ENCODE peak calls at places on chromosomes 7 and 10, in nine cellular contexts. One of them, this sample, is unnamed.
A peak's percentile ranks its signal among the peaks of the same experiment; 100 is the strongest.

GRCh38 chr10:62895058-62895457 is 78.9 kb upstream of the EGR2 start:
- DNase-seq in choroid plexus epithelial cell: peak; percentile 14
- DNase-seq in astrocyte: no peak
- DNase-seq in BJ: peak; percentile 26
- DNase-seq in astrocyte of the spinal cord: no peak
- DNase-seq in AG04450: no peak
- DNase-seq in fibroblast of the aortic adventitia: peak; percentile 86
- DNase-seq in endodermal cell: no peak
- DNase-seq in fibroblast of pulmonary artery: peak; percentile 95
- DNase-seq in this sample: peak; percentile 30

GRCh38 chr10:43569681-43570080 is 4.7 kb downstream of the ZNF239 start:
- DNase-seq in choroid plexus epithelial cell: no peak
- DNase-seq in astrocyte: no peak
- DNase-seq in BJ: no peak
- DNase-seq in astrocyte of the spinal cord: no peak
- DNase-seq in AG04450: no peak
- DNase-seq in fibroblast of the aortic adventitia: no peak
- DNase-seq in endodermal cell: no peak
- DNase-seq in fibroblast of pulmonary artery: no peak
- DNase-seq in this sample: no peak

GRCh38 chr10:122126763-122127659 is 138.0 kb downstream of the TACC2 start:
- DNase-seq in choroid plexus epithelial cell: peak; percentile 92
- DNase-seq in astrocyte: peak; percentile 96
- DNase-seq in BJ: peak; percentile 71
- DNase-seq in astrocyte of the spinal cord: peak; percentile 94
- DNase-seq in AG04450: peak; percentile 89
- DNase-seq in fibroblast of the aortic adventitia: peak; percentile 92
- DNase-seq in endodermal cell: peak; percentile 74
- DNase-seq in fibroblast of pulmonary artery: peak; percentile 90
- DNase-seq in this sample: peak; percentile 95

GRCh38 chr7:106778656-106779250 is 86.3 kb upstream of the PIK3CG start:
- DNase-seq in choroid plexus epithelial cell: peak; percentile 12
- DNase-seq in astrocyte: peak; percentile 30
- DNase-seq in BJ: no peak
- DNase-seq in astrocyte of the spinal cord: no peak
- DNase-seq in AG04450: no peak
- DNase-seq in fibroblast of the aortic adventitia: no peak
- DNase-seq in endodermal cell: no peak
- DNase-seq in fibroblast of pulmonary artery: no peak
- DNase-seq in this sample: peak; percentile 52

GRCh38 chr7:153858335-153858734 is 193.9 kb upstream of the DPP6 start:
- DNase-seq in choroid plexus epithelial cell: no peak
- DNase-seq in astrocyte: peak; percentile 43
- DNase-seq in BJ: no peak
- DNase-seq in astrocyte of the spinal cord: peak; percentile 50
- DNase-seq in AG04450: no peak
- DNase-seq in fibroblast of the aortic adventitia: no peak
- DNase-seq in endodermal cell: no peak
- DNase-seq in fibroblast of pulmonary artery: no peak
- DNase-seq in this sample: no peak

GRCh38 chr7:53094827-53095226 is 59.4 kb downstream of the POM121L12 start:
- DNase-seq in choroid plexus epithelial cell: no peak
- DNase-seq in astrocyte: no peak
- DNase-seq in BJ: no peak
- DNase-seq in astrocyte of the spinal cord: no peak
- DNase-seq in AG04450: no peak
- DNase-seq in fibroblast of the aortic adventitia: peak; percentile 0
- DNase-seq in endodermal cell: no peak
- DNase-seq in fibroblast of pulmonary artery: peak; percentile 8
- DNase-seq in this sample: no peak

GRCh38 chr10:122164815-122165491 is 106.1 kb upstream of the BTBD16 start:
- DNase-seq in choroid plexus epithelial cell: no peak
- DNase-seq in astrocyte: no peak
- DNase-seq in BJ: no peak
- DNase-seq in astrocyte of the spinal cord: no peak
- DNase-seq in AG04450: no peak
- DNase-seq in fibroblast of the aortic adventitia: no peak
- DNase-seq in endodermal cell: peak; percentile 62
- DNase-seq in fibroblast of pulmonary artery: no peak
- DNase-seq in this sample: no peak

GRCh38 chr10:106913294-106913693 is 251.2 kb downstream of the SORCS1 start:
- DNase-seq in choroid plexus epithelial cell: no peak
- DNase-seq in astrocyte: no peak
- DNase-seq in BJ: no peak
- DNase-seq in astrocyte of the spinal cord: no peak
- DNase-seq in AG04450: no peak
- DNase-seq in fibroblast of the aortic adventitia: no peak
- DNase-seq in endodermal cell: no peak
- DNase-seq in fibroblast of pulmonary artery: no peak
- DNase-seq in this sample: no peak

GRCh38 chr7:91789558-91789957 is 90.9 kb downstream of the MTERF1 start:
- DNase-seq in choroid plexus epithelial cell: no peak
- DNase-seq in astrocyte: no peak
- DNase-seq in BJ: no peak
- DNase-seq in astrocyte of the spinal cord: no peak
- DNase-seq in AG04450: no peak
- DNase-seq in fibroblast of the aortic adventitia: no peak
- DNase-seq in endodermal cell: no peak
- DNase-seq in fibroblast of pulmonary artery: no peak
- DNase-seq in this sample: no peak

GRCh38 chr10:78205457-78205856 is 171.8 kb downstream of the RPS24 start:
- DNase-seq in choroid plexus epithelial cell: no peak
- DNase-seq in astrocyte: no peak
- DNase-seq in BJ: no peak
- DNase-seq in astrocyte of the spinal cord: no peak
- DNase-seq in AG04450: no peak
- DNase-seq in fibroblast of the aortic adventitia: no peak
- DNase-seq in endodermal cell: no peak
- DNase-seq in fibroblast of pulmonary artery: no peak
- DNase-seq in this sample: no peak

GRCh38 chr10:78209987-78210386 is 176.3 kb downstream of the RPS24 start:
- DNase-seq in choroid plexus epithelial cell: no peak
- DNase-seq in astrocyte: no peak
- DNase-seq in BJ: no peak
- DNase-seq in astrocyte of the spinal cord: no peak
- DNase-seq in AG04450: no peak
- DNase-seq in fibroblast of the aortic adventitia: no peak
- DNase-seq in endodermal cell: no peak
- DNase-seq in fibroblast of pulmonary artery: no peak
- DNase-seq in this sample: no peak

GRCh38 chr10:78203915-78204818 is 170.5 kb downstream of the RPS24 start:
- DNase-seq in choroid plexus epithelial cell: no peak
- DNase-seq in astrocyte: no peak
- DNase-seq in BJ: no peak
- DNase-seq in astrocyte of the spinal cord: peak; percentile 5
- DNase-seq in AG04450: no peak
- DNase-seq in fibroblast of the aortic adventitia: peak; percentile 36
- DNase-seq in endodermal cell: no peak
- DNase-seq in fibroblast of pulmonary artery: peak; percentile 58
- DNase-seq in this sample: no peak

GRCh38 chr10:78207776-78208175 is 174.1 kb downstream of the RPS24 start:
- DNase-seq in choroid plexus epithelial cell: no peak
- DNase-seq in astrocyte: no peak
- DNase-seq in BJ: no peak
- DNase-seq in astrocyte of the spinal cord: peak; percentile 1
- DNase-seq in AG04450: no peak
- DNase-seq in fibroblast of the aortic adventitia: no peak
- DNase-seq in endodermal cell: no peak
- DNase-seq in fibroblast of pulmonary artery: no peak
- DNase-seq in this sample: no peak

GRCh38 chr10:78207216-78207615 is 173.6 kb downstream of the RPS24 start:
- DNase-seq in choroid plexus epithelial cell: no peak
- DNase-seq in astrocyte: no peak
- DNase-seq in BJ: no peak
- DNase-seq in astrocyte of the spinal cord: no peak
- DNase-seq in AG04450: no peak
- DNase-seq in fibroblast of the aortic adventitia: no peak
- DNase-seq in endodermal cell: no peak
- DNase-seq in fibroblast of pulmonary artery: no peak
- DNase-seq in this sample: no peak
- H3K4me3 ChIP-seq in choroid plexus epithelial cell: no peak overlapping the region
- H3K4me3 ChIP-seq in astrocyte: no peak overlapping the region
- H3K4me3 ChIP-seq in BJ: peak overlapping the region; percentile 0
- H3K4me3 ChIP-seq in astrocyte of the spinal cord: no peak overlapping the region
- H3K4me3 ChIP-seq in AG04450: no peak overlapping the region
- H3K4me3 ChIP-seq in fibroblast of the aortic adventitia: no peak overlapping the region
- H3K4me3 ChIP-seq in endodermal cell: no peak overlapping the region
- H3K4me3 ChIP-seq in fibroblast of pulmonary artery: no peak overlapping the region
- H3K4me3 ChIP-seq in this sample: peak overlapping the region; percentile 38

DNA sequence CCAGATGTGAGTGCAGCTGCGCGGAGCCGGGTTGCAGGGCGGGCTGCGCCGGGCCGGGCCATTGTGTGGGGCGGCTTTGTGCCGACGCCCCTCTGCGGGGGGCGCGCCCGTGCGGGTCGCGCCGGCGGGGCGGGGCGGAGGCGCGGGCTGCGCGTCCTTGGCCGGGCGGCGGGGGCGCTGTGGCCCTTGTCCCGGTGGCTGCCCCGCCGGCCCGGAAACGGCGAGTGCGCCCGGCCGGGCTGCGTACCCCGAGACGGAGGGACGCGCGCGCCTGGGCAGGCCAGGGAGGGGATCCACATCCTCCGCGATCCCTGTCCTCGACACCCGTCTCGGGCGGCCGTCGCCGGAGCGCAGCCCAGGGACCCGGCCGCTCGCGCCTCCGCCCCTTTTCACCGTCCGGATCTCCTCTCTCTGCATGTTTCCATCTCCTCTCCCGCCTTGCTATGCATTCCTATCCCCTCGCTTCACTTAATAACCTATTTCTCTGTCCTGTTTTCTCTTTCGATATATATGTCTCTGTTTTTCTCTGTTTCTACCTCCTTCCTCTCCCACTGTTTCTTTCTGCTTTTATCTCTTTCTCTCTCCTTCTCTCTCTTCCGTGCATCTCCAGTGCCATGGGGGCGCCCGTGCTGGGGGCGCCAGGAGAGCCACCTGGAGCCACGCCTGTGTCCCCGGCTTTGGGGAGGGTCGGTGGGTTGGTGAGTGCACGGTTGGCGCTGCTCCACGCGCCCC is 765 bp downstream of the PFKFB3 start:
- DNase-seq in choroid plexus epithelial cell: peak; percentile 67
- DNase-seq in astrocyte: peak; percentile 30
- DNase-seq in BJ: no peak
- DNase-seq in astrocyte of the spinal cord: peak; percentile 50
- DNase-seq in AG04450: no peak
- DNase-seq in fibroblast of the aortic adventitia: peak; percentile 56
- DNase-seq in endodermal cell: peak; percentile 88
- DNase-seq in fibroblast of pulmonary artery: peak; percentile 53
- DNase-seq in this sample: peak; percentile 50
- H3K4me3 ChIP-seq in choroid plexus epithelial cell: peak overlapping the region; percentile 70
- H3K4me3 ChIP-seq in astrocyte: peak overlapping the region; percentile 89
- H3K4me3 ChIP-seq in BJ: peak overlapping the region; percentile 95
- H3K4me3 ChIP-seq in astrocyte of the spinal cord: peak overlapping the region; percentile 84
- H3K4me3 ChIP-seq in AG04450: peak overlapping the region; percentile 80
- H3K4me3 ChIP-seq in fibroblast of the aortic adventitia: peak overlapping the region; percentile 86
- H3K4me3 ChIP-seq in endodermal cell: peak overlapping the region; percentile 96
- H3K4me3 ChIP-seq in fibroblast of pulmonary artery: peak overlapping the region; percentile 77
- H3K4me3 ChIP-seq in this sample: peak overlapping the region; percentile 88

GRCh38 chr10:10798021-10798420 is 219.7 kb upstream of the CELF2 start:
- DNase-seq in choroid plexus epithelial cell: peak; percentile 51
- DNase-seq in astrocyte: no peak
- DNase-seq in BJ: no peak
- DNase-seq in astrocyte of the spinal cord: no peak
- DNase-seq in AG04450: no peak
- DNase-seq in fibroblast of the aortic adventitia: peak; percentile 68
- DNase-seq in endodermal cell: no peak
- DNase-seq in fibroblast of pulmonary artery: peak; percentile 44
- DNase-seq in this sample: no peak
- H3K4me3 ChIP-seq in choroid plexus epithelial cell: no peak overlapping the region
- H3K4me3 ChIP-seq in astrocyte: no peak overlapping the region
- H3K4me3 ChIP-seq in BJ: no peak overlapping the region
- H3K4me3 ChIP-seq in astrocyte of the spinal cord: no peak overlapping the region
- H3K4me3 ChIP-seq in AG04450: no peak overlapping the region
- H3K4me3 ChIP-seq in fibroblast of the aortic adventitia: peak overlapping the region; percentile 61
- H3K4me3 ChIP-seq in endodermal cell: peak overlapping the region; percentile 22
- H3K4me3 ChIP-seq in fibroblast of pulmonary artery: no peak overlapping the region
- H3K4me3 ChIP-seq in this sample: peak overlapping the region; percentile 6

GRCh38 chr7:13982940-13983677 is 6.4 kb downstream of the ETV1 start:
- DNase-seq in choroid plexus epithelial cell: peak; percentile 65
- DNase-seq in astrocyte: peak; percentile 36
- DNase-seq in BJ: no peak
- DNase-seq in astrocyte of the spinal cord: peak; percentile 27
- DNase-seq in AG04450: no peak
- DNase-seq in fibroblast of the aortic adventitia: peak; percentile 27
- DNase-seq in endodermal cell: no peak
- DNase-seq in fibroblast of pulmonary artery: peak; percentile 39
- DNase-seq in this sample: peak; percentile 20

GRCh38 chr7:13987395-13987794 is 2.1 kb downstream of the ETV1 start:
- DNase-seq in choroid plexus epithelial cell: no peak
- DNase-seq in astrocyte: peak; percentile 46
- DNase-seq in BJ: no peak
- DNase-seq in astrocyte of the spinal cord: peak; percentile 44
- DNase-seq in AG04450: no peak
- DNase-seq in fibroblast of the aortic adventitia: no peak
- DNase-seq in endodermal cell: no peak
- DNase-seq in fibroblast of pulmonary artery: peak; percentile 20
- DNase-seq in this sample: peak; percentile 20

GRCh38 chr7:13986208-13986607 is 3.3 kb downstream of the ETV1 start:
- DNase-seq in choroid plexus epithelial cell: no peak
- DNase-seq in astrocyte: no peak
- DNase-seq in BJ: no peak
- DNase-seq in astrocyte of the spinal cord: peak; percentile 18
- DNase-seq in AG04450: no peak
- DNase-seq in fibroblast of the aortic adventitia: no peak
- DNase-seq in endodermal cell: no peak
- DNase-seq in fibroblast of pulmonary artery: no peak
- DNase-seq in this sample: no peak

GRCh38 chr7:13988011-13988410 is 1.5 kb downstream of the ETV1 start:
- DNase-seq in choroid plexus epithelial cell: peak; percentile 82
- DNase-seq in astrocyte: peak; percentile 89
- DNase-seq in BJ: no peak
- DNase-seq in astrocyte of the spinal cord: peak; percentile 64
- DNase-seq in AG04450: no peak
- DNase-seq in fibroblast of the aortic adventitia: peak; percentile 51
- DNase-seq in endodermal cell: no peak
- DNase-seq in fibroblast of pulmonary artery: peak; percentile 77
- DNase-seq in this sample: peak; percentile 55

DNA sequence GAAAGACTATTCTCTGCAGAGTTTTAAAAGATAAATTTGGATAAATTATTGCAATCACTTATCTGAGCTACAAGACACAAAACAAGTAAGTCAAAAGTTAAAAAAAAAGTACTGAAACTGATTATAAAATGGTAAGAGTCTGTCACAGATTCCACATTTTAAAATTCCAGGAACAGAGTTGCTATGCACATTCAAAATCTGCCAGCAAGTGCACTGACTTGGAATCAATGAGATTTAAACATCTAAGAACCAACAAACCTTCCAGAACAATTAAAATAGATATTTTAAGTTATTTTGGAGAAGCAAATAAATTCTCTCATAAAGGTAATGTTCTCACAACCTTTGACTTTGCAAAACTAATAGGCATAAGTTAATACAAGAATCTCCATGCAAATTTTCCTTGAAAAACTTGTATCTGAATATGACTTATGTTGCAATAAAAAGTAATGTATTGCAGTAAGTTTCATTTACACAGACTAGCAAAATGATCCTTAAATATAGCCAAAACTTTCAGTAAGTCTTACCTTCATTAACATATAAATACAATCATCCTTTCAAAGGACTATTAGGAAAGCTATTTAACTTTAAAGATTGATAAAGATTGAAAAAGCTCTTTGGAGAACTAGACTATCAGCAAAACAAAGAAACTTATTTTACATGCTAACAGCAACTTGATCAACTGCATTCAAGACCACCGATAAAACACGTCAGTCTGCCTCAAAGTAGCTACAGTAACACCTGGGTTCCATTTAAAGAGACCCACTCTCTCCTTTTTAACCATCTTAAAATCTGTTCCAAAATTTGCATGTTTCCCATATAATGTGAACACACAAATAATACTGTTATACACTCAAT is 4.4 kb downstream of the ETV1 start:
- DNase-seq in choroid plexus epithelial cell: no peak
- DNase-seq in astrocyte: no peak
- DNase-seq in BJ: no peak
- DNase-seq in astrocyte of the spinal cord: peak; percentile 21
- DNase-seq in AG04450: no peak
- DNase-seq in fibroblast of the aortic adventitia: no peak
- DNase-seq in endodermal cell: no peak
- DNase-seq in fibroblast of pulmonary artery: no peak
- DNase-seq in this sample: no peak
- H3K4me3 ChIP-seq in choroid plexus epithelial cell: peak overlapping the region; percentile 20
- H3K4me3 ChIP-seq in astrocyte: peak overlapping the region; percentile 30
- H3K4me3 ChIP-seq in BJ: no peak overlapping the region
- H3K4me3 ChIP-seq in astrocyte of the spinal cord: peak overlapping the region; percentile 19
- H3K4me3 ChIP-seq in AG04450: no peak overlapping the region
- H3K4me3 ChIP-seq in fibroblast of the aortic adventitia: no peak overlapping the region
- H3K4me3 ChIP-seq in endodermal cell: peak overlapping the region; percentile 71
- H3K4me3 ChIP-seq in fibroblast of pulmonary artery: peak overlapping the region; percentile 19
- H3K4me3 ChIP-seq in this sample: no peak overlapping the region